ENCODE peak calls at places on chromosomes 1 and 21, in six cellular contexts. M is HepG2, P is A549, Y is K562, Q is upper lobe of left lung, B is GM12878. F is an unnamed sample.

GRCh38 chr1:174953170-174953569 is 46.6 kb upstream of the CACYBP start:
- ATAC-seq in P (no peak), Q (peak), M (peak), Y (no peak), B (peak), F (no peak)

GRCh38 chr1:231969078-231969477 is 342.5 kb downstream of the DISC1 start:
- ATAC-seq in P (no peak), M (no peak), Q (no peak), B (no peak), Y (no peak), F (no peak)

GRCh38 chr1:196115641-196116040 is 492.6 kb downstream of the KCNT2 start:
- ATAC-seq in Q (peak), M (no peak), B (no peak), Y (peak), P (no peak), F (no peak)

GRCh38 chr1:10651793-10652192 is 144.7 kb downstream of the CASZ1 start:
- ATAC-seq in B (no peak), Y (peak), Q (peak), P (peak), M (no peak), F (no peak)

GRCh38 chr1:214281902-214282695 is 1.1 kb downstream of the SMYD2 start:
- ATAC-seq in Y (peak), M (peak), Q (peak), B (peak), P (peak), F (peak)

GRCh38 chr1:87170151-87170550 is 158.5 kb upstream of the LMO4 start:
- ATAC-seq in Y (no peak), M (no peak), P (no peak), Q (no peak), B (no peak), F (no peak)

GRCh38 chr1:59332983-59333382 is 36.1 kb downstream of the FGGY start:
- ATAC-seq in Y (no peak), Q (no peak), B (peak), P (no peak), M (no peak), F (no peak)

GRCh38 chr1:160522622-160523345 is at the start of gene SLAMF6:
- ATAC-seq in B (peak), Y (peak), P (no peak), M (no peak), Q (no peak), F (no peak)

GRCh38 chr1:78369546-78369945 is 121.2 kb upstream of the PTGFR start:
- ATAC-seq in Y (no peak), M (no peak), Q (no peak), B (no peak), P (no peak), F (no peak)

GRCh38 chr1:117895482-117896114 is 33.8 kb downstream of the GDAP2 start:
- ATAC-seq in M (peak), B (peak), Y (peak), Q (peak), P (peak), F (no peak)

GRCh38 chr21:23463365-23463764 is 2143.9 kb downstream of the MRPL39 start:
- ATAC-seq in P (no peak), B (no peak), Y (no peak), M (no peak), Q (no peak), F (no peak)

GRCh38 chr1:145891143-145891542 is 5.5 kb upstream of the ANKRD35 start:
- ATAC-seq in Q (no peak), M (peak), P (no peak), B (no peak), Y (no peak), F (no peak)

GRCh38 chr1:21307210-21307609 is 16.9 kb upstream of the ECE1 start:
- ATAC-seq in Q (no peak), P (no peak), Y (no peak), B (no peak), M (no peak), F (no peak)

GRCh38 chr21:27805696-27806095 is 838.8 kb upstream of the ADAMTS5 start:
- ATAC-seq in Y (no peak), P (no peak), B (no peak), Q (no peak), M (no peak), F (no peak)

GRCh38 chr1:111476761-111477309 is 3.1 kb downstream of the C1orf162 start:
- ATAC-seq in B (peak), P (no peak), M (no peak), Y (peak), Q (peak), F (no peak)

GRCh38 chr1:6546326-6546725 is 8.0 kb downstream of the NOL9 start:
- ATAC-seq in Y (no peak), P (no peak), Q (no peak), M (no peak), B (no peak), F (no peak)

GRCh38 chr1:59057211-59057694 is 239.6 kb upstream of the FGGY start:
- ATAC-seq in M (peak), P (peak), Y (peak), Q (peak), B (peak), F (peak)

GRCh38 chr21:41358193-41359166 is 3.3 kb upstream of the MX2 start:
- ATAC-seq in Q (no peak), Y (no peak), B (no peak), P (no peak), M (no peak), F (no peak)

GRCh38 chr1:229557214-229557850 is 1.2 kb downstream of the ABCB10 start:
- ATAC-seq in M (no peak), B (peak), Q (no peak), Y (no peak), P (no peak), F (no peak)

GRCh38 chr1:158506369-158506987 is 34.5 kb downstream of the OR10R2 start:
- ATAC-seq in Y (peak), B (peak), M (no peak), Q (peak), P (peak), F (no peak)

GRCh38 chr21:31282095-31282709 is 61.9 kb downstream of the TIAM1 start:
- ATAC-seq in B (no peak), M (no peak), P (no peak), Y (peak), Q (peak), F (peak)

GRCh38 chr1:28921286-28921869 is 7.0 kb downstream of the EPB41 start:
- ATAC-seq in M (no peak), B (no peak), Y (no peak), P (no peak), Q (no peak), F (no peak)

GRCh38 chr1:91872560-91873081 is 13.3 kb downstream of the TGFBR3 start:
- ATAC-seq in M (peak), Q (no peak), B (peak), P (peak), Y (peak), F (peak)

GRCh38 chr1:204357551-204357950 is 2.2 kb downstream of the PLEKHA6 start:
- ATAC-seq in Q (peak), B (peak), Y (peak), M (no peak), P (no peak), F (peak)

GRCh38 chr1:115185351-115185750 is 96.0 kb upstream of the TSPAN2 start:
- ATAC-seq in P (no peak), M (no peak), Y (no peak), Q (no peak), B (no peak), F (no peak)

GRCh38 chr1:234213576-234214128 is 159.6 kb upstream of the COA6 start:
- ATAC-seq in B (peak), Q (peak), P (no peak), Y (no peak), M (no peak), F (peak)

GRCh38 chr1:160431571-160431970 is 31.2 kb downstream of the VANGL2 start:
- ATAC-seq in P (no peak), B (peak), M (no peak), Q (no peak), Y (no peak), F (no peak)

GRCh38 chr1:214842856-214843255 is 239.7 kb upstream of the KCNK2 start:
- ATAC-seq in B (no peak), Y (no peak), M (no peak), Q (no peak), P (no peak), F (no peak)

GRCh38 chr1:21836729-21837128 is 24.7 kb downstream of the LDLRAD2 start:
- ATAC-seq in P (no peak), Q (no peak), Y (no peak), B (no peak), M (no peak), F (no peak)

GRCh38 chr1:14723401-14723800 is 124.9 kb downstream of the KAZN start:
- ATAC-seq in Q (no peak), M (no peak), P (no peak), Y (no peak), B (no peak), F (no peak)

GRCh38 chr1:115215703-115216521 is 122.1 kb downstream of the NGF start:
- ATAC-seq in Q (no peak), M (no peak), Y (no peak), P (peak), B (no peak), F (no peak)

GRCh38 chr1:1544544-1544943 is 4.1 kb upstream of the TMEM240 start:
- ATAC-seq in M (no peak), B (no peak), P (no peak), Q (no peak), Y (no peak), F (no peak)

GRCh38 chr1:201509601-201510374 is 2.9 kb upstream of the CSRP1 start:
- ATAC-seq in P (no peak), M (no peak), Q (no peak), Y (no peak), B (no peak), F (no peak)

GRCh38 chr1:64834734-64835133 is 89.9 kb downstream of the RAVER2 start:
- ATAC-seq in B (no peak), P (peak), M (no peak), Q (no peak), Y (no peak), F (no peak)

GRCh38 chr1:86362807-86363206 is 33.3 kb downstream of the ODF2L start:
- ATAC-seq in Y (peak), M (peak), B (peak), Q (no peak), P (no peak), F (no peak)

GRCh38 chr1:229221106-229222019 is 49.5 kb upstream of the RAB4A start:
- ATAC-seq in Q (peak), M (peak), Y (no peak), P (peak), B (no peak), F (peak)

GRCh38 chr1:77888429-77889239 is at the start of gene NEXN:
- ATAC-seq in B (peak), Y (peak), M (peak), P (peak), Q (peak), F (peak)

GRCh38 chr1:151386002-151386401 is 13.4 kb upstream of the PSMB4 start:
- ATAC-seq in Q (no peak), P (no peak), B (no peak), M (no peak), Y (no peak), F (no peak)

GRCh38 chr1:48007044-48007443 is 9.9 kb upstream of the TRABD2B start:
- ATAC-seq in B (no peak), M (no peak), Q (peak), Y (peak), P (peak), F (no peak)

DNA sequence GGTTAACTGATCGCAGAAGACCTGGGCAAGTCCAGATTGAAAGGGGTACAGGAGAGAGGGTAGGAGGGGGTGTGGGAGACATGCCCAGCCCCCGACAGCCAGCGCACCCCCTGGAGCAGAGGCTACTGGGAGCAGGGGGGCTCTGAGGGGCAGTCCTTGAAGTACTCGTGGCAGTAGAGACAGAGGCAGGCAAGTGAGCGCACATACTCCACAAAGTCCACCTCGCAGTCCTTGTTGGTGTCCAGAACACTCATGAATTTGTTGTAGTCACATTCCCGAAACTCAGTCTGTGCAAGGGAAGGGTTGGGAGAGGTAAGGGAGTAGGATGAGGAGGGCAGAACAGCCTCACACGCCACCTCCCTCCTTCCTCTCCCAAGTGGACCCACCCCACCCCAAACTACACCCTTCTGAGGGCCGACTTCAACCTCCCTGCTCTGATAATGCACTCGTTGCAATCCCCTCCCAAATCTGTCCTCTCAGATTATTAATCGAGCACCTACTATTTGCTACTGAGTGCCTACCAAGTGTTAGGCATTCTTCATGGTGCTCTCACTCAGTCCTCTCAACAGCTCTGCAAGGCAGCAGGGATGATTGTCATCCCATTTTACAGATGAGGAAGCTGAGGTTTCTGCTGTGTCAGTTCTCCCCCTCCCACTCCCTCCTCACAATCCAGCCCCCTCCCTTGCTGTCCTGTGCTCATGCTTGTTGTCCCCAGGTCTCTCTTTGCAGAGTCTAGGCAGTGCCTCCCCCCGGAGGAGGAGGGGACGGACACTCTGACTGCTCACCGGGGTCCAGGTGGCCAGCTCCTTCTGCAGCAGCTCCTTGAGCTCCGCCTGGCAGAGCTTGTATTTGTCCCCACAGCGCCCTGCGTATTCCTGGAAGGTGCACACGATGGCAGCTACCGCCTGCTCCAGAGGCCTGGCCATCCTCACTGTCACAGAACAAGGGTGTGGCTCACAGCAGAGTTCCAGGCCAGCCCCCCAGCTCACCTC is 1.2 kb downstream of the S100A3 start:
- ATAC-seq in B (no peak), Q (no peak), Y (peak), P (no peak), M (no peak), F (no peak)
- TF ChIP-seq CTCF in B (no peak), Q (no peak), Y (no peak), P (no peak), M (no peak), F (no peak)

GRCh38 chr1:13541435-13542215 is 27.8 kb upstream of the LRRC38 start:
- ATAC-seq in M (no peak), P (no peak), Y (no peak), B (peak), Q (no peak), F (no peak)
- H3K27ac ChIP-seq in M (no peak), P (no peak), Y (no peak), B (no peak), Q (no peak), F (no peak)

GRCh38 chr1:155976913-155977606 is 1.3 kb downstream of the ARHGEF2 start:
- ATAC-seq in P (peak), Y (no peak), M (peak), Q (no peak), B (no peak), F (no peak)

GRCh38 chr1:155977607-155978324 is 581 bp downstream of the ARHGEF2 start:
- ATAC-seq in Q (peak), P (peak), Y (peak), B (peak), M (peak), F (peak)

GRCh38 chr1:155979525-155980343 is 1.4 kb upstream of the ARHGEF2 start:
- ATAC-seq in Y (peak), M (no peak), P (peak), Q (no peak), B (peak), F (no peak)

GRCh38 chr1:155978973-155979429 is 654 bp upstream of the ARHGEF2 start:
- ATAC-seq in M (peak), B (peak), Y (peak), Q (peak), P (peak), F (no peak)

GRCh38 chr1:155978325-155978972 is at the start of gene ARHGEF2:
- ATAC-seq in M (peak), B (peak), Y (peak), P (peak), Q (peak), F (peak)
- TF ChIP-seq EP300 in M (no peak), B (no peak), Y (no peak), P (no peak), Q (no peak), F (no peak)

DNA sequence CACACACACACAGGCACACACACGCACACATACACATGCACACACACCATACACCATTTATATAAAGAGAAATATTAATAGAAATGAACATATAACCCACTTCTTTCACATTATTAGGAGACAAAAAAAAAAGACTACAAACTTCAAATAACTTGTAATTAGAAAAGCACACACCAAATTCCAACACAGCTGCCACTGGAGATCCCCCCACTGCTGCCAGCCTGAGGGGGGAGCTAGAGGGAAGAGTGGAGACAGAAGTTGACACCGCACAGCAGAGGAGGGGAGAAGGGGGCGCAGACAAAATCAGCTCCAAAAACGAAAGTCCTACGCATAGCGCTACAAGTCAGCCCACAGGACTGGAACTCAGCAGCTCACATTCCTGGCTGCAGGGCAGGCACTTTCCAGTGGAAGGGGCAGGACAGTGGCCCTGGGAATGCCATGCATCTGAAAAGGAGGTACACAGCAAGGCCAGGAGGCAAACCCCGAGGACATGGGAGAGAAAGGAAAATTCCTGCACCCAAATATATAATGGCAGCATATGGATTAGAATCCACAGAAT is 36.5 kb downstream of the LGALS8 start:
- ATAC-seq in Q (no peak), B (no peak), Y (peak), P (peak), M (peak), F (no peak)
- TF ChIP-seq CTCF in Q (no peak), B (no peak), Y (no peak), P (peak), M (peak), F (no peak)

GRCh38 chr1:156670359-156670758 is 6.8 kb downstream of the NES start:
- ATAC-seq in M (no peak), Y (no peak), P (no peak), Q (no peak), B (no peak), F (no peak)
- H3K27ac ChIP-seq in M (no peak), Y (no peak), P (no peak), Q (peak), B (no peak), F (peak)